ENCODE peak calls at places on chromosome 18, in eight cellular contexts. One of them, this sample, is unnamed.

GRCh38 chr18:49075697-49076096 is 124.9 kb upstream of the SMAD7 start:
- DNase-seq in OCI-LY7: no peak
- DNase-seq in WTC11: no peak
- DNase-seq in RPMI7951: no peak
- DNase-seq in choroid plexus epithelial cell: no peak
- DNase-seq in AG08395: no peak
- DNase-seq in activated CD4-positive, alpha-beta T cell treated with anti-CD3 and anti-CD28 coated beads, Interleukin-2, amount 50 U/mL, for 48 hours: no peak
- DNase-seq in activated CD8-positive, alpha-beta memory T cell treated with anti-CD3 and anti-CD28 coated beads, Interleukin-2, amount 10 ng/mL, durations not matched to agents 7 days and 5 days: no peak
- DNase-seq in this sample: no peak

GRCh38 chr18:28357785-28358401 is 181.0 kb upstream of the CDH2 start:
- DNase-seq in WTC11: peak
- DNase-seq in activated CD4-positive, alpha-beta T cell treated with anti-CD3 and anti-CD28 coated beads, Interleukin-2, amount 50 U/mL, for 48 hours: no peak
- DNase-seq in OCI-LY7: no peak
- DNase-seq in RPMI7951: peak
- DNase-seq in AG08395: no peak
- DNase-seq in activated CD8-positive, alpha-beta memory T cell treated with anti-CD3 and anti-CD28 coated beads, Interleukin-2, amount 10 ng/mL, durations not matched to agents 7 days and 5 days: no peak
- DNase-seq in choroid plexus epithelial cell: peak
- DNase-seq in this sample: no peak

GRCh38 chr18:14978962-14979535 is 231.1 kb downstream of the ANKRD30B start:
- DNase-seq in activated CD4-positive, alpha-beta T cell treated with anti-CD3 and anti-CD28 coated beads, Interleukin-2, amount 50 U/mL, for 48 hours: peak
- DNase-seq in RPMI7951: peak
- DNase-seq in AG08395: peak
- DNase-seq in choroid plexus epithelial cell: peak
- DNase-seq in OCI-LY7: peak
- DNase-seq in activated CD8-positive, alpha-beta memory T cell treated with anti-CD3 and anti-CD28 coated beads, Interleukin-2, amount 10 ng/mL, durations not matched to agents 7 days and 5 days: no peak
- DNase-seq in WTC11: peak
- DNase-seq in this sample: peak

GRCh38 chr18:76368976-76369375 is 126.1 kb downstream of the ZNF516 start:
- DNase-seq in WTC11: no peak
- DNase-seq in activated CD8-positive, alpha-beta memory T cell treated with anti-CD3 and anti-CD28 coated beads, Interleukin-2, amount 10 ng/mL, durations not matched to agents 7 days and 5 days: no peak
- DNase-seq in RPMI7951: no peak
- DNase-seq in choroid plexus epithelial cell: peak
- DNase-seq in activated CD4-positive, alpha-beta T cell treated with anti-CD3 and anti-CD28 coated beads, Interleukin-2, amount 50 U/mL, for 48 hours: no peak
- DNase-seq in OCI-LY7: no peak
- DNase-seq in AG08395: no peak
- DNase-seq in this sample: no peak

GRCh38 chr18:68494802-68495560 is 219.9 kb downstream of the TMX3 start:
- DNase-seq in activated CD8-positive, alpha-beta memory T cell treated with anti-CD3 and anti-CD28 coated beads, Interleukin-2, amount 10 ng/mL, durations not matched to agents 7 days and 5 days: no peak
- DNase-seq in activated CD4-positive, alpha-beta T cell treated with anti-CD3 and anti-CD28 coated beads, Interleukin-2, amount 50 U/mL, for 48 hours: no peak
- DNase-seq in choroid plexus epithelial cell: peak
- DNase-seq in WTC11: no peak
- DNase-seq in RPMI7951: peak
- DNase-seq in AG08395: peak
- DNase-seq in OCI-LY7: no peak
- DNase-seq in this sample: no peak

GRCh38 chr18:8011906-8012305 is 444.8 kb downstream of the PTPRM start:
- DNase-seq in WTC11: peak
- DNase-seq in AG08395: no peak
- DNase-seq in RPMI7951: no peak
- DNase-seq in activated CD8-positive, alpha-beta memory T cell treated with anti-CD3 and anti-CD28 coated beads, Interleukin-2, amount 10 ng/mL, durations not matched to agents 7 days and 5 days: no peak
- DNase-seq in choroid plexus epithelial cell: no peak
- DNase-seq in activated CD4-positive, alpha-beta T cell treated with anti-CD3 and anti-CD28 coated beads, Interleukin-2, amount 50 U/mL, for 48 hours: no peak
- DNase-seq in OCI-LY7: no peak
- DNase-seq in this sample: no peak

GRCh38 chr18:48798334-48799197 is 152.2 kb downstream of the SMAD7 start:
- DNase-seq in AG08395: no peak
- DNase-seq in choroid plexus epithelial cell: no peak
- DNase-seq in activated CD8-positive, alpha-beta memory T cell treated with anti-CD3 and anti-CD28 coated beads, Interleukin-2, amount 10 ng/mL, durations not matched to agents 7 days and 5 days: peak
- DNase-seq in WTC11: peak
- DNase-seq in activated CD4-positive, alpha-beta T cell treated with anti-CD3 and anti-CD28 coated beads, Interleukin-2, amount 50 U/mL, for 48 hours: no peak
- DNase-seq in OCI-LY7: no peak
- DNase-seq in RPMI7951: no peak
- DNase-seq in this sample: no peak

GRCh38 chr18:74196220-74197119 is 48.1 kb downstream of the TIMM21 start:
- DNase-seq in choroid plexus epithelial cell: peak
- DNase-seq in WTC11: no peak
- DNase-seq in RPMI7951: peak
- DNase-seq in activated CD4-positive, alpha-beta T cell treated with anti-CD3 and anti-CD28 coated beads, Interleukin-2, amount 50 U/mL, for 48 hours: peak
- DNase-seq in activated CD8-positive, alpha-beta memory T cell treated with anti-CD3 and anti-CD28 coated beads, Interleukin-2, amount 10 ng/mL, durations not matched to agents 7 days and 5 days: peak
- DNase-seq in AG08395: peak
- DNase-seq in OCI-LY7: peak
- DNase-seq in this sample: peak

GRCh38 chr18:77100751-77101355 is 31.7 kb downstream of the MBP start:
- DNase-seq in choroid plexus epithelial cell: no peak
- DNase-seq in OCI-LY7: no peak
- DNase-seq in AG08395: no peak
- DNase-seq in WTC11: no peak
- DNase-seq in activated CD4-positive, alpha-beta T cell treated with anti-CD3 and anti-CD28 coated beads, Interleukin-2, amount 50 U/mL, for 48 hours: no peak
- DNase-seq in RPMI7951: peak
- DNase-seq in activated CD8-positive, alpha-beta memory T cell treated with anti-CD3 and anti-CD28 coated beads, Interleukin-2, amount 10 ng/mL, durations not matched to agents 7 days and 5 days: peak
- DNase-seq in this sample: peak

GRCh38 chr18:77068321-77068841 is 64.2 kb downstream of the MBP start:
- DNase-seq in RPMI7951: no peak
- DNase-seq in activated CD8-positive, alpha-beta memory T cell treated with anti-CD3 and anti-CD28 coated beads, Interleukin-2, amount 10 ng/mL, durations not matched to agents 7 days and 5 days: peak
- DNase-seq in AG08395: no peak
- DNase-seq in activated CD4-positive, alpha-beta T cell treated with anti-CD3 and anti-CD28 coated beads, Interleukin-2, amount 50 U/mL, for 48 hours: no peak
- DNase-seq in WTC11: no peak
- DNase-seq in choroid plexus epithelial cell: peak
- DNase-seq in OCI-LY7: no peak
- DNase-seq in this sample: peak

GRCh38 chr18:44949967-44950366 is 269.3 kb downstream of the SETBP1 start:
- DNase-seq in RPMI7951: no peak
- DNase-seq in OCI-LY7: no peak
- DNase-seq in choroid plexus epithelial cell: no peak
- DNase-seq in activated CD4-positive, alpha-beta T cell treated with anti-CD3 and anti-CD28 coated beads, Interleukin-2, amount 50 U/mL, for 48 hours: no peak
- DNase-seq in AG08395: no peak
- DNase-seq in activated CD8-positive, alpha-beta memory T cell treated with anti-CD3 and anti-CD28 coated beads, Interleukin-2, amount 10 ng/mL, durations not matched to agents 7 days and 5 days: no peak
- DNase-seq in WTC11: no peak
- DNase-seq in this sample: no peak

GRCh38 chr18:42929857-42930256 is 185.6 kb downstream of the RIT2 start:
- DNase-seq in OCI-LY7: no peak
- DNase-seq in AG08395: no peak
- DNase-seq in activated CD8-positive, alpha-beta memory T cell treated with anti-CD3 and anti-CD28 coated beads, Interleukin-2, amount 10 ng/mL, durations not matched to agents 7 days and 5 days: no peak
- DNase-seq in choroid plexus epithelial cell: peak
- DNase-seq in activated CD4-positive, alpha-beta T cell treated with anti-CD3 and anti-CD28 coated beads, Interleukin-2, amount 50 U/mL, for 48 hours: no peak
- DNase-seq in RPMI7951: no peak
- DNase-seq in WTC11: no peak
- DNase-seq in this sample: no peak

GRCh38 chr18:73824684-73825083 is 322.9 kb downstream of the FBXO15 start:
- DNase-seq in RPMI7951: no peak
- DNase-seq in AG08395: no peak
- DNase-seq in OCI-LY7: no peak
- DNase-seq in choroid plexus epithelial cell: peak
- DNase-seq in activated CD4-positive, alpha-beta T cell treated with anti-CD3 and anti-CD28 coated beads, Interleukin-2, amount 50 U/mL, for 48 hours: no peak
- DNase-seq in activated CD8-positive, alpha-beta memory T cell treated with anti-CD3 and anti-CD28 coated beads, Interleukin-2, amount 10 ng/mL, durations not matched to agents 7 days and 5 days: no peak
- DNase-seq in WTC11: no peak
- DNase-seq in this sample: no peak

GRCh38 chr18:42564761-42565160 is 550.7 kb downstream of the RIT2 start:
- DNase-seq in AG08395: no peak
- DNase-seq in RPMI7951: no peak
- DNase-seq in activated CD8-positive, alpha-beta memory T cell treated with anti-CD3 and anti-CD28 coated beads, Interleukin-2, amount 10 ng/mL, durations not matched to agents 7 days and 5 days: no peak
- DNase-seq in activated CD4-positive, alpha-beta T cell treated with anti-CD3 and anti-CD28 coated beads, Interleukin-2, amount 50 U/mL, for 48 hours: no peak
- DNase-seq in choroid plexus epithelial cell: no peak
- DNase-seq in OCI-LY7: no peak
- DNase-seq in WTC11: no peak
- DNase-seq in this sample: no peak

GRCh38 chr18:22632191-22632590 is 214.5 kb upstream of the CTAGE1 start:
- DNase-seq in RPMI7951: no peak
- DNase-seq in activated CD8-positive, alpha-beta memory T cell treated with anti-CD3 and anti-CD28 coated beads, Interleukin-2, amount 10 ng/mL, durations not matched to agents 7 days and 5 days: no peak
- DNase-seq in activated CD4-positive, alpha-beta T cell treated with anti-CD3 and anti-CD28 coated beads, Interleukin-2, amount 50 U/mL, for 48 hours: no peak
- DNase-seq in choroid plexus epithelial cell: peak
- DNase-seq in OCI-LY7: no peak
- DNase-seq in AG08395: no peak
- DNase-seq in WTC11: no peak
- DNase-seq in this sample: no peak

GRCh38 chr18:12287684-12288405 is 20.2 kb upstream of the TUBB6 start:
- DNase-seq in AG08395: peak
- DNase-seq in activated CD4-positive, alpha-beta T cell treated with anti-CD3 and anti-CD28 coated beads, Interleukin-2, amount 50 U/mL, for 48 hours: no peak
- DNase-seq in RPMI7951: peak
- DNase-seq in activated CD8-positive, alpha-beta memory T cell treated with anti-CD3 and anti-CD28 coated beads, Interleukin-2, amount 10 ng/mL, durations not matched to agents 7 days and 5 days: no peak
- DNase-seq in choroid plexus epithelial cell: peak
- DNase-seq in OCI-LY7: no peak
- DNase-seq in WTC11: peak
- DNase-seq in this sample: no peak

GRCh38 chr18:61764381-61764780 is 128.4 kb downstream of the RNF152 start:
- DNase-seq in WTC11: no peak
- DNase-seq in RPMI7951: no peak
- DNase-seq in activated CD4-positive, alpha-beta T cell treated with anti-CD3 and anti-CD28 coated beads, Interleukin-2, amount 50 U/mL, for 48 hours: no peak
- DNase-seq in OCI-LY7: no peak
- DNase-seq in choroid plexus epithelial cell: no peak
- DNase-seq in activated CD8-positive, alpha-beta memory T cell treated with anti-CD3 and anti-CD28 coated beads, Interleukin-2, amount 10 ng/mL, durations not matched to agents 7 days and 5 days: no peak
- DNase-seq in AG08395: no peak
- DNase-seq in this sample: no peak

GRCh38 chr18:26482567-26482966 is 65.8 kb downstream of the KCTD1 start:
- DNase-seq in AG08395: no peak
- DNase-seq in RPMI7951: peak
- DNase-seq in OCI-LY7: no peak
- DNase-seq in activated CD4-positive, alpha-beta T cell treated with anti-CD3 and anti-CD28 coated beads, Interleukin-2, amount 50 U/mL, for 48 hours: no peak
- DNase-seq in activated CD8-positive, alpha-beta memory T cell treated with anti-CD3 and anti-CD28 coated beads, Interleukin-2, amount 10 ng/mL, durations not matched to agents 7 days and 5 days: no peak
- DNase-seq in WTC11: peak
- DNase-seq in choroid plexus epithelial cell: no peak
- DNase-seq in this sample: no peak

GRCh38 chr18:36179562-36180334 is 7.5 kb upstream of the MOCOS start:
- DNase-seq in choroid plexus epithelial cell: peak
- DNase-seq in WTC11: no peak
- DNase-seq in AG08395: peak
- DNase-seq in activated CD4-positive, alpha-beta T cell treated with anti-CD3 and anti-CD28 coated beads, Interleukin-2, amount 50 U/mL, for 48 hours: no peak
- DNase-seq in OCI-LY7: peak
- DNase-seq in RPMI7951: peak
- DNase-seq in activated CD8-positive, alpha-beta memory T cell treated with anti-CD3 and anti-CD28 coated beads, Interleukin-2, amount 10 ng/mL, durations not matched to agents 7 days and 5 days: no peak
- DNase-seq in this sample: no peak

GRCh38 chr18:31562726-31563125 is 29.0 kb upstream of the TTR start:
- DNase-seq in activated CD4-positive, alpha-beta T cell treated with anti-CD3 and anti-CD28 coated beads, Interleukin-2, amount 50 U/mL, for 48 hours: no peak
- DNase-seq in OCI-LY7: no peak
- DNase-seq in RPMI7951: no peak
- DNase-seq in WTC11: no peak
- DNase-seq in choroid plexus epithelial cell: no peak
- DNase-seq in AG08395: no peak
- DNase-seq in activated CD8-positive, alpha-beta memory T cell treated with anti-CD3 and anti-CD28 coated beads, Interleukin-2, amount 10 ng/mL, durations not matched to agents 7 days and 5 days: no peak
- DNase-seq in this sample: no peak

GRCh38 chr18:67302043-67302442 is 214.5 kb downstream of the DSEL start:
- DNase-seq in WTC11: no peak
- DNase-seq in RPMI7951: peak
- DNase-seq in OCI-LY7: no peak
- DNase-seq in activated CD4-positive, alpha-beta T cell treated with anti-CD3 and anti-CD28 coated beads, Interleukin-2, amount 50 U/mL, for 48 hours: no peak
- DNase-seq in AG08395: peak
- DNase-seq in choroid plexus epithelial cell: peak
- DNase-seq in activated CD8-positive, alpha-beta memory T cell treated with anti-CD3 and anti-CD28 coated beads, Interleukin-2, amount 10 ng/mL, durations not matched to agents 7 days and 5 days: no peak
- DNase-seq in this sample: no peak

GRCh38 chr18:49249523-49249922 is 210.9 kb downstream of the DYM start:
- DNase-seq in activated CD4-positive, alpha-beta T cell treated with anti-CD3 and anti-CD28 coated beads, Interleukin-2, amount 50 U/mL, for 48 hours: no peak
- DNase-seq in OCI-LY7: peak
- DNase-seq in choroid plexus epithelial cell: peak
- DNase-seq in WTC11: no peak
- DNase-seq in activated CD8-positive, alpha-beta memory T cell treated with anti-CD3 and anti-CD28 coated beads, Interleukin-2, amount 10 ng/mL, durations not matched to agents 7 days and 5 days: no peak
- DNase-seq in AG08395: peak
- DNase-seq in RPMI7951: peak
- DNase-seq in this sample: no peak

GRCh38 chr18:28439870-28440269 is 262.9 kb upstream of the CDH2 start:
- DNase-seq in OCI-LY7: no peak
- DNase-seq in choroid plexus epithelial cell: peak
- DNase-seq in activated CD8-positive, alpha-beta memory T cell treated with anti-CD3 and anti-CD28 coated beads, Interleukin-2, amount 10 ng/mL, durations not matched to agents 7 days and 5 days: no peak
- DNase-seq in WTC11: no peak
- DNase-seq in AG08395: no peak
- DNase-seq in activated CD4-positive, alpha-beta T cell treated with anti-CD3 and anti-CD28 coated beads, Interleukin-2, amount 50 U/mL, for 48 hours: no peak
- DNase-seq in RPMI7951: no peak
- DNase-seq in this sample: no peak

GRCh38 chr18:57258131-57258777 is 94.1 kb upstream of the ST8SIA3 start:
- DNase-seq in WTC11: no peak
- DNase-seq in choroid plexus epithelial cell: no peak
- DNase-seq in OCI-LY7: no peak
- DNase-seq in RPMI7951: no peak
- DNase-seq in activated CD8-positive, alpha-beta memory T cell treated with anti-CD3 and anti-CD28 coated beads, Interleukin-2, amount 10 ng/mL, durations not matched to agents 7 days and 5 days: no peak
- DNase-seq in activated CD4-positive, alpha-beta T cell treated with anti-CD3 and anti-CD28 coated beads, Interleukin-2, amount 50 U/mL, for 48 hours: no peak
- DNase-seq in AG08395: no peak
- DNase-seq in this sample: no peak

GRCh38 chr18:2411381-2411977 is 159.8 kb downstream of the METTL4 start:
- DNase-seq in activated CD4-positive, alpha-beta T cell treated with anti-CD3 and anti-CD28 coated beads, Interleukin-2, amount 50 U/mL, for 48 hours: no peak
- DNase-seq in WTC11: no peak
- DNase-seq in OCI-LY7: no peak
- DNase-seq in activated CD8-positive, alpha-beta memory T cell treated with anti-CD3 and anti-CD28 coated beads, Interleukin-2, amount 10 ng/mL, durations not matched to agents 7 days and 5 days: no peak
- DNase-seq in choroid plexus epithelial cell: peak
- DNase-seq in RPMI7951: peak
- DNase-seq in AG08395: peak
- DNase-seq in this sample: no peak

GRCh38 chr18:28125051-28125450 is 51.9 kb downstream of the CDH2 start:
- DNase-seq in activated CD4-positive, alpha-beta T cell treated with anti-CD3 and anti-CD28 coated beads, Interleukin-2, amount 50 U/mL, for 48 hours: no peak
- DNase-seq in choroid plexus epithelial cell: peak
- DNase-seq in WTC11: no peak
- DNase-seq in AG08395: no peak
- DNase-seq in activated CD8-positive, alpha-beta memory T cell treated with anti-CD3 and anti-CD28 coated beads, Interleukin-2, amount 10 ng/mL, durations not matched to agents 7 days and 5 days: no peak
- DNase-seq in RPMI7951: no peak
- DNase-seq in OCI-LY7: no peak
- DNase-seq in this sample: no peak

GRCh38 chr18:36808681-36809080 is 20.1 kb downstream of the TPGS2 start:
- DNase-seq in activated CD4-positive, alpha-beta T cell treated with anti-CD3 and anti-CD28 coated beads, Interleukin-2, amount 50 U/mL, for 48 hours: no peak
- DNase-seq in RPMI7951: peak
- DNase-seq in OCI-LY7: no peak
- DNase-seq in choroid plexus epithelial cell: peak
- DNase-seq in AG08395: peak
- DNase-seq in activated CD8-positive, alpha-beta memory T cell treated with anti-CD3 and anti-CD28 coated beads, Interleukin-2, amount 10 ng/mL, durations not matched to agents 7 days and 5 days: no peak
- DNase-seq in WTC11: no peak
- DNase-seq in this sample: no peak

GRCh38 chr18:24227976-24228660 is 89.3 kb downstream of the CABYR start:
- DNase-seq in OCI-LY7: no peak
- DNase-seq in WTC11: no peak
- DNase-seq in AG08395: peak
- DNase-seq in choroid plexus epithelial cell: peak
- DNase-seq in activated CD8-positive, alpha-beta memory T cell treated with anti-CD3 and anti-CD28 coated beads, Interleukin-2, amount 10 ng/mL, durations not matched to agents 7 days and 5 days: no peak
- DNase-seq in activated CD4-positive, alpha-beta T cell treated with anti-CD3 and anti-CD28 coated beads, Interleukin-2, amount 50 U/mL, for 48 hours: no peak
- DNase-seq in RPMI7951: peak
- DNase-seq in this sample: no peak

GRCh38 chr18:76963951-76964350 is 141.6 kb downstream of the ZNF236 start:
- DNase-seq in activated CD4-positive, alpha-beta T cell treated with anti-CD3 and anti-CD28 coated beads, Interleukin-2, amount 50 U/mL, for 48 hours: no peak
- DNase-seq in AG08395: no peak
- DNase-seq in activated CD8-positive, alpha-beta memory T cell treated with anti-CD3 and anti-CD28 coated beads, Interleukin-2, amount 10 ng/mL, durations not matched to agents 7 days and 5 days: no peak
- DNase-seq in RPMI7951: no peak
- DNase-seq in WTC11: no peak
- DNase-seq in OCI-LY7: no peak
- DNase-seq in choroid plexus epithelial cell: no peak
- DNase-seq in this sample: no peak

GRCh38 chr18:57749604-57749970 is 53.5 kb downstream of the ATP8B1 start:
- DNase-seq in AG08395: no peak
- DNase-seq in RPMI7951: no peak
- DNase-seq in activated CD8-positive, alpha-beta memory T cell treated with anti-CD3 and anti-CD28 coated beads, Interleukin-2, amount 10 ng/mL, durations not matched to agents 7 days and 5 days: no peak
- DNase-seq in OCI-LY7: no peak
- DNase-seq in choroid plexus epithelial cell: no peak
- DNase-seq in activated CD4-positive, alpha-beta T cell treated with anti-CD3 and anti-CD28 coated beads, Interleukin-2, amount 50 U/mL, for 48 hours: no peak
- DNase-seq in WTC11: no peak
- DNase-seq in this sample: no peak